ENCODE peak calls at places on chromosomes 12 and 14, in five cellular contexts. F, T, A, P and U are unnamed samples. For H3K36me3, the result is how much of the 10 kb centered on the place peaks cover.

GRCh38 chr12:16112626-16113560 is 164.6 kb downstream of the SLC15A5 start:
- DNase-seq in F (no peak), T (no peak), A (no peak), P (no peak), U (no peak)

GRCh38 chr12:74899031-74899829 is 310.4 kb downstream of the KCNC2 start:
- DNase-seq in F (no peak), T (no peak), A (no peak), P (no peak), U (no peak)

GRCh38 chr12:131044760-131045381 is 91.2 kb downstream of the ADGRD1 start:
- DNase-seq in F (no peak), T (no peak), A (no peak), P (no peak), U (no peak)

GRCh38 chr12:100268835-100269564 is 2.0 kb downstream of the SCYL2 start:
- DNase-seq in F (no peak), T (no peak), A (no peak), P (no peak), U (no peak)

GRCh38 chr14:49982082-49982481 is 89.2 kb downstream of the ARF6 start:
- DNase-seq in F (no peak), T (no peak), A (no peak), P (no peak), U (no peak)

GRCh38 chr12:188910-189621 is 24.9 kb downstream of the SLC6A12 start:
- DNase-seq in F (peak), T (peak), A (no peak), P (peak), U (peak)

GRCh38 chr14:96629082-96629481 is 126.9 kb downstream of the PAPOLA start:
- DNase-seq in F (no peak), T (no peak), A (no peak), P (no peak), U (no peak)

GRCh38 chr12:130705174-130705880 is 10.8 kb downstream of the RIMBP2 start:
- DNase-seq in F (no peak), T (no peak), A (no peak), P (no peak), U (no peak)

GRCh38 chr12:23222801-23223200 is 597.8 kb downstream of the ETNK1 start:
- DNase-seq in F (no peak), T (no peak), A (no peak), P (no peak), U (no peak)

GRCh38 chr12:1680804-1681492 is 9.9 kb upstream of the ADIPOR2 start:
- DNase-seq in F (peak), T (no peak), A (no peak), P (no peak), U (no peak)

GRCh38 chr14:56138987-56139386 is 20.8 kb downstream of the PELI2 start:
- DNase-seq in F (no peak), T (no peak), A (no peak), P (no peak), U (no peak)

GRCh38 chr14:61456720-61457119 is 135.3 kb downstream of the PRKCH start:
- DNase-seq in F (peak), T (peak), A (peak), P (peak), U (peak)

GRCh38 chr12:30023186-30023585 is 239.4 kb upstream of the TMTC1 start:
- DNase-seq in F (no peak), T (no peak), A (no peak), P (no peak), U (no peak)

GRCh38 chr14:50008562-50009355 is 107.6 kb downstream of the VCPKMT start:
- DNase-seq in F (no peak), T (no peak), A (no peak), P (no peak), U (no peak)

GRCh38 chr12:88334271-88334670 is 192.2 kb downstream of the TMTC3 start:
- DNase-seq in F (no peak), T (peak), A (no peak), P (peak), U (peak)

DNA sequence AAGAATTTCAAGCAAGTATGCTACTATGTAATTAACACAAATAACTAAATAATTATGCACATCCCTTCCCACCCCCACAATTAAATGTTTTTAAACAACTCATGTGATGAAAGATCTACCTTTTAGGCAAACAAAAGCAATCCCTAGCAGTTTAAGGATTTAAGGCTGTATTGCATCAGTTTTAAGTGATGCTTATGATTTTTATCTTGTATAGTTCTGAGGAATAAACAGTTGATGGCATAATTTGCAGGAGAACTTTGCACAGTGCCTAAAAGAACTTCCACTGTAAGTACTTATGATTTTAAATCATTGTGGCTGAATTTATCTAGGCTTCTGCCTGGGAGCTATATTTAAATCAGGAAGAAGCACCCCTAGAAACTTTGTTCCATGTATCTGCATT is 388.7 kb downstream of the BCAT1 start:
- DNase-seq in F (no peak), T (no peak), A (no peak), P (no peak), U (no peak)
- H3K4me3 ChIP-seq in F (no peak), T (peak), A (no peak), P (no peak), U (no peak)

GRCh38 chr14:34254031-34254430 is 208.0 kb downstream of the SPTSSA start:
- DNase-seq in F (no peak), T (no peak), A (no peak), P (no peak), U (no peak)
- H3K36me3 ChIP-seq in F (under half), T (under half), A (under half), P (under half), U (under half)

GRCh38 chr12:40225337-40225983 is 663 bp downstream of the LRRK2 start:
- DNase-seq in F (no peak), T (no peak), A (no peak), P (no peak), U (no peak)

GRCh38 chr12:40219760-40220159 is 5.0 kb upstream of the LRRK2 start:
- DNase-seq in F (no peak), T (no peak), A (no peak), P (no peak), U (no peak)

GRCh38 chr12:40225984-40226602 is 1.3 kb downstream of the LRRK2 start:
- DNase-seq in F (no peak), T (no peak), A (no peak), P (no peak), U (no peak)

GRCh38 chr12:40224439-40225291 is at the start of gene LRRK2:
- DNase-seq in F (peak), T (peak), A (no peak), P (peak), U (peak)

GRCh38 chr12:40222247-40222646 is 2.5 kb upstream of the LRRK2 start:
- DNase-seq in F (no peak), T (no peak), A (no peak), P (no peak), U (no peak)
- H3K4me3 ChIP-seq in F (no peak), T (no peak), A (no peak), P (no peak), U (no peak)

DNA sequence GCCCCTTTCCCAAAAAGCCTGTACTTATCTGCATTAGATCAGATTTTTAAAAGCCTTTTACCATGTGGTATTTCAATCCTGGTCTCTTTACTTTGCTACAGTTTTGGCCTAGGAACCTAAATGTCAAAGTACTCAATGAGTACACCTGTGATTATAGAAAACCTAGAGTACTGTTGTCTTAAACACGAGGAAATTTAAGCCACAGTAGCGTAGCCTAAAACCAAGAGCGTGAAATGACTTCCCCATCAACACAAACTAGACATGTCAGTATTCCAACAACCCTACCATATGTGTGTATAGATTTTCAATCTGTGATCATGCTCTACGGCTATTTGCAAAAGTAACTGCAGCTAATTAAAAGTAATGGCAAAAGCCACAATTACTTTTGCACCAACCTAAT is 52.7 kb upstream of the OR5AU1 start:
- DNase-seq in F (no peak), T (no peak), A (no peak), P (no peak), U (no peak)
- H3K36me3 ChIP-seq in F (under half), T (half or more), A (half or more), P (under half), U (half or more)